ENCODE peak calls at places on chromosomes 4 and X, in four cellular contexts. H, U, C and R are unnamed samples.

GRCh38 chr4:21765810-21766407 is 182.7 kb downstream of the KCNIP4 start:
- DNase-seq in H (peak; percentile 58), U (peak; percentile 22), C (no peak), R (peak; percentile 48)

GRCh38 chr4:96767815-96768480 is 928.1 kb downstream of the PDHA2 start:
- DNase-seq in H (no peak), U (no peak), C (no peak), R (no peak)

GRCh38 chrX:27350476-27350875 is 112.7 kb downstream of the PPP4R3C start:
- DNase-seq in H (no peak), U (no peak), C (no peak), R (no peak)

GRCh38 chr4:7147261-7147660 is 45.1 kb upstream of the SORCS2 start:
- DNase-seq in H (no peak), U (no peak), C (no peak), R (no peak)

GRCh38 chrX:38312436-38312835 is 14.9 kb downstream of the RPGR start:
- DNase-seq in H (no peak), U (no peak), C (no peak), R (no peak)

GRCh38 chrX:114165537-114165936 is 418.3 kb upstream of the HTR2C start:
- DNase-seq in H (no peak), U (no peak), C (no peak), R (no peak)

GRCh38 chrX:53268173-53268572 is 13.2 kb downstream of the IQSEC2 start:
- DNase-seq in H (no peak), U (no peak), C (no peak), R (no peak)

GRCh38 chr4:25376754-25377571 is at the start of gene ANAPC4:
- DNase-seq in H (peak; percentile 79), U (peak; percentile 99), C (peak; percentile 98), R (peak; percentile 84)

GRCh38 chrX:48938721-48939416 is 18.5 kb downstream of the OTUD5 start:
- DNase-seq in H (no peak), U (no peak), C (no peak), R (no peak)

GRCh38 chr4:168908093-168908492 is 102.0 kb downstream of the CBR4 start:
- DNase-seq in H (no peak), U (no peak), C (no peak), R (no peak)

GRCh38 chrX:12319955-12320354 is 181.7 kb downstream of the FRMPD4 start:
- DNase-seq in H (no peak), U (no peak), C (no peak), R (no peak)

GRCh38 chr4:1714303-1715001 is 2.3 kb upstream of the SLBP start:
- DNase-seq in H (no peak), U (peak; percentile 78), C (no peak), R (no peak)

GRCh38 chrX:154011376-154012335 is 8.0 kb downstream of the IRAK1 start:
- DNase-seq in H (no peak), U (no peak), C (no peak), R (no peak)

GRCh38 chr4:74418063-74418670 is 26.8 kb upstream of the AREG start:
- DNase-seq in H (no peak), U (no peak), C (no peak), R (no peak)

GRCh38 chr4:138374947-138375346 is 132.8 kb upstream of the SLC7A11 start:
- DNase-seq in H (no peak), U (no peak), C (no peak), R (no peak)

GRCh38 chr4:118740869-118741268 is 55.7 kb downstream of the METTL14 start:
- DNase-seq in H (peak; percentile 44), U (no peak), C (no peak), R (no peak)

GRCh38 chr4:84418032-84418709 is 80.9 kb downstream of the NKX6-1 start:
- DNase-seq in H (no peak), U (peak; percentile 9), C (no peak), R (no peak)

GRCh38 chr4:24991015-24991414 is 39.7 kb downstream of the LGI2 start:
- DNase-seq in H (no peak), U (no peak), C (no peak), R (no peak)

GRCh38 chr4:20087512-20087911 is 164.2 kb upstream of the SLIT2 start:
- DNase-seq in H (no peak), U (no peak), C (no peak), R (no peak)

GRCh38 chrX:16870861-16871584 is 861 bp upstream of the RBBP7 start:
- DNase-seq in H (no peak), U (peak; percentile 60), C (no peak), R (peak; percentile 13)

GRCh38 chr4:1793940-1794808 is 1.1 kb downstream of the FGFR3 start:
- DNase-seq in H (no peak), U (peak; percentile 93), C (peak; percentile 63), R (no peak)

GRCh38 chr4:40206421-40206820 is 9.6 kb downstream of the RHOH start:
- DNase-seq in H (peak; percentile 46), U (no peak), C (no peak), R (no peak)